ENCODE peak calls at places on chromosome 7, in nine cellular contexts. S is ovary; M is GM06990; G is activated gamma-delta T cell treated with Interleukin-2 at 50 U/mL for 16 hours; W is HFF-Myc; N is activated CD4-positive, CD25-positive, alpha-beta regulatory T cell; D is stimulated activated CD8-positive, alpha-beta memory T cell treated with anti-CD3 and anti-CD28 coated beads, Interleukin-2, amount 100 ng/mL, for 1 hour; Y is aorta; H is naive thymus-derived CD8-positive, alpha-beta T cell. O is an unnamed sample.

GRCh38 chr7:37248396-37248836 is 200.2 kb downstream of the ELMO1 start:
- DNase-seq in G (no peak), W (no peak), H (no peak), N (no peak), Y (no peak), D (no peak), M (no peak), S (peak; percentile 58), O (no peak)

GRCh38 chr7:48429117-48429516 is 257.9 kb downstream of the ABCA13 start:
- DNase-seq in W (no peak), G (no peak), Y (no peak), M (no peak), D (no peak), S (no peak), N (no peak), H (no peak), O (no peak)

GRCh38 chr7:131848033-131848432 is 291.6 kb upstream of the PODXL start:
- DNase-seq in G (no peak), D (no peak), H (no peak), Y (no peak), W (no peak), N (no peak), S (no peak), M (no peak), O (no peak)

GRCh38 chr7:143492043-143492471 is 14.4 kb downstream of the TAS2R41 start:
- DNase-seq in G (no peak), H (no peak), M (no peak), D (no peak), Y (no peak), S (no peak), W (no peak), N (no peak), O (no peak)

GRCh38 chr7:106465704-106466468 is 181.1 kb upstream of the NAMPT start:
- DNase-seq in Y (no peak), N (no peak), D (no peak), M (no peak), W (no peak), G (no peak), S (no peak), H (no peak), O (no peak)

GRCh38 chr7:74289660-74290589 is 718 bp downstream of the CLIP2 start:
- DNase-seq in W (no peak), H (peak; percentile 52), Y (peak; percentile 80), G (peak; percentile 49), M (peak; percentile 59), N (peak; percentile 21), S (peak; percentile 58), D (no peak), O (no peak)

GRCh38 chr7:73431041-73431835 is 2.3 kb upstream of the FZD9 start:
- DNase-seq in W (no peak), D (no peak), G (no peak), N (no peak), Y (no peak), H (no peak), S (no peak), M (no peak), O (no peak)

GRCh38 chr7:151038951-151039849 is 9.1 kb upstream of the ASIC3 start:
- DNase-seq in H (no peak), Y (peak; percentile 86), G (peak; percentile 35), D (peak; percentile 25), N (no peak), W (peak; percentile 78), S (peak; percentile 79), M (no peak), O (peak; percentile 69)

GRCh38 chr7:86954960-86955359 is 104.5 kb downstream of the ELAPOR2 start:
- DNase-seq in M (no peak), D (no peak), G (no peak), Y (no peak), S (no peak), H (no peak), W (no peak), N (no peak), O (no peak)

GRCh38 chr7:135508853-135509588 is 881 bp downstream of the CNOT4 start:
- DNase-seq in N (no peak), Y (no peak), G (peak; percentile 24), H (peak; percentile 29), D (no peak), M (no peak), S (no peak), W (no peak), O (peak; percentile 50)

O was measured in right lobe of liver.